ENCODE peak calls at places on chromosomes 5 and 9, in five cellular contexts. One of them, this sample, is unnamed.
A peak's percentile ranks its signal among the peaks of the same experiment; 100 is the strongest.

GRCh38 chr9:37678789-37679273 is 28.1 kb downstream of the FRMPD1 start:
- DNase-seq in upper lobe of right lung: no peak
- DNase-seq in thyroid gland: no peak
- DNase-seq in prostate gland: no peak
- DNase-seq in AG04450: no peak
- DNase-seq in this sample: no peak

GRCh38 chr5:3356016-3356415 is 239.6 kb upstream of the IRX1 start:
- DNase-seq in upper lobe of right lung: no peak
- DNase-seq in prostate gland: no peak
- DNase-seq in AG04450: no peak
- DNase-seq in thyroid gland: no peak
- DNase-seq in this sample: peak; percentile 3

GRCh38 chr5:55521903-55522302 is 12.9 kb downstream of the PLPP1 start:
- DNase-seq in prostate gland: no peak
- DNase-seq in thyroid gland: no peak
- DNase-seq in AG04450: no peak
- DNase-seq in upper lobe of right lung: no peak
- DNase-seq in this sample: no peak

GRCh38 chr5:32852535-32852934 is 141.4 kb downstream of the NPR3 start:
- DNase-seq in prostate gland: no peak
- DNase-seq in thyroid gland: peak; percentile 93
- DNase-seq in upper lobe of right lung: no peak
- DNase-seq in AG04450: peak; percentile 69
- DNase-seq in this sample: peak; percentile 29

GRCh38 chr5:78008356-78008967 is 232.3 kb upstream of the TBCA start:
- DNase-seq in prostate gland: no peak
- DNase-seq in upper lobe of right lung: no peak
- DNase-seq in thyroid gland: peak; percentile 16
- DNase-seq in AG04450: no peak
- DNase-seq in this sample: peak; percentile 57

GRCh38 chr9:115328228-115328627 is 210.3 kb upstream of the TNC start:
- DNase-seq in AG04450: no peak
- DNase-seq in thyroid gland: no peak
- DNase-seq in upper lobe of right lung: no peak
- DNase-seq in prostate gland: peak; percentile 19
- DNase-seq in this sample: no peak

GRCh38 chr5:143200781-143201398 is 202.6 kb downstream of the NR3C1 start:
- DNase-seq in thyroid gland: no peak
- DNase-seq in upper lobe of right lung: no peak
- DNase-seq in AG04450: no peak
- DNase-seq in prostate gland: no peak
- DNase-seq in this sample: no peak

GRCh38 chr9:126629007-126629674 is 15.4 kb downstream of the LMX1B start:
- DNase-seq in prostate gland: no peak
- DNase-seq in upper lobe of right lung: no peak
- DNase-seq in thyroid gland: no peak
- DNase-seq in AG04450: no peak
- DNase-seq in this sample: no peak

GRCh38 chr5:40503438-40503837 is 176.3 kb upstream of the PTGER4 start:
- DNase-seq in prostate gland: no peak
- DNase-seq in AG04450: no peak
- DNase-seq in upper lobe of right lung: no peak
- DNase-seq in thyroid gland: no peak
- DNase-seq in this sample: no peak

DNA sequence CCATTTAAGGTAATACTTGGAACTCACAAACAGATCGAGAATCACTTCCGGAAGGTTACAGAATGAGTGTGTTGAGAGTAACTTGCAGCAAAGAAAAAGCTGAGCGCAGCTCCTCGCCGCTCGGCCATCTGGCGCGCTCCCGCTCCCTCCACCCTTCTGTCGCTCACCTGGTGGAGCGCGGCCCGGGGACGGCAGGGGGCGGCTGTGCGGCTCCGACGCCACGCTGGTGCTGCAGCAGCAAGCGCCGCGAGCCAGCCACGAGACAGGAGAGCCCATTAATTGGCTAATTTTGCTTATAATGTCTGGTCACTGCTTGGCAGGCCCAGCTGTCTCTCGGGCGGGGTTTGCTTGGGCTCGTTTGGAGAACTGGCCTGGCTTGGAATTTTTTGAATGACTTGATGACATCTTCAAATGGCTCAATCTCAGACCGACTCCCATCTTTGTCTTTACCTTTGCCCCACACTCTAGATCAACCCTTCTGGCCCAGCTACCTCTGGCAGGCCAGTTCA is 601.8 kb downstream of the CCDC171 start:
- DNase-seq in AG04450: no peak
- DNase-seq in upper lobe of right lung: peak; percentile 72
- DNase-seq in thyroid gland: peak; percentile 66
- DNase-seq in prostate gland: peak; percentile 30
- DNase-seq in this sample: peak; percentile 44
- H3K4me3 ChIP-seq in AG04450: no peak overlapping the region
- H3K4me3 ChIP-seq in upper lobe of right lung: peak overlapping the region; percentile 2
- H3K4me3 ChIP-seq in thyroid gland: no peak overlapping the region
- H3K4me3 ChIP-seq in prostate gland: no peak overlapping the region
- H3K4me3 ChIP-seq in this sample: peak overlapping the region; percentile 32

DNA sequence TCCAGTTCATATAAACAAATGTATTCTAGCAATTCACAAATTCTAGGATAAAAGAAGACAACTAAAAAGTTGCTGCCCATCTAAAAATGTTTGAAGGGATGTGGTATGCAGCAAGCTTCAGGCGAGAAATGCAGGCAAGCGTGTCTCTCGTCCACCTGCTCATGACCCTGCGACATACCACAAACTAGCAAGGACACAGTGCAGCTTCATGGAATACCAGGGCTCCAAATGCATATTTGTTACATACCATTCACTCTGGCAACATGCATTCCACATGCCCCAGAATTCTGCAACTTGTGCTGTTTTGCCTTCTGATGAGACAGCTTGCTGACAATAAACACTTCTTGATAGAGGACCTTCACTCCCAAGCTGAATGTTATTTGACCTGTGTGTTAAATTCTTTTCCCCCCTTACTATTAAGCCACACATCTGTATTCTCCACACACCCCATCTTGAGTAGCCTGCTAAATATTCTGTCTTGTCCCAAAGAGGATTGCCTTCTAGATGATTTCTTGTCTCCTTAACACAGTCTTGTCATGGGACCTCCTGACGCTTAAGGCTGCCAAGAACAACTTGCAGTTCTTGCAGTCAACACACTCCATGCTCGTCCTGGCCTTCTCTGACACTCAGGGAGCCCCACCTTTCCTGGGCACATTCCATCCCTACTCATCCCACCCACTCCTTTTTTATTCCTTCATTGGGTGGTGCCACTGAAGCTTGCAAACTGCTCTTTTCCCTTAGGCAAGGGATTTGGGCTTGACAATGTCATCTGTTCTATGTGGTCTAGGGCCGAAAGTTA is 340.5 kb downstream of the PIK3R1 start:
- DNase-seq in AG04450: no peak
- DNase-seq in thyroid gland: no peak
- DNase-seq in prostate gland: no peak
- DNase-seq in upper lobe of right lung: no peak
- DNase-seq in this sample: peak; percentile 67
- H3K27ac ChIP-seq in AG04450: no peak overlapping the region
- H3K27ac ChIP-seq in thyroid gland: no peak overlapping the region
- H3K27ac ChIP-seq in prostate gland: no peak overlapping the region
- H3K27ac ChIP-seq in upper lobe of right lung: no peak overlapping the region
- H3K27ac ChIP-seq in this sample: no peak overlapping the region

GRCh38 chr5:103019804-103020203 is 100.1 kb downstream of the GIN1 start:
- DNase-seq in upper lobe of right lung: no peak
- DNase-seq in prostate gland: no peak
- DNase-seq in thyroid gland: no peak
- DNase-seq in AG04450: no peak
- DNase-seq in this sample: no peak

GRCh38 chr5:103016167-103016566 is 103.8 kb downstream of the GIN1 start:
- DNase-seq in AG04450: no peak
- DNase-seq in prostate gland: no peak
- DNase-seq in thyroid gland: no peak
- DNase-seq in upper lobe of right lung: no peak
- DNase-seq in this sample: no peak

GRCh38 chr5:103027267-103027666 is 92.7 kb downstream of the GIN1 start:
- DNase-seq in AG04450: no peak
- DNase-seq in prostate gland: no peak
- DNase-seq in upper lobe of right lung: no peak
- DNase-seq in thyroid gland: no peak
- DNase-seq in this sample: no peak

DNA sequence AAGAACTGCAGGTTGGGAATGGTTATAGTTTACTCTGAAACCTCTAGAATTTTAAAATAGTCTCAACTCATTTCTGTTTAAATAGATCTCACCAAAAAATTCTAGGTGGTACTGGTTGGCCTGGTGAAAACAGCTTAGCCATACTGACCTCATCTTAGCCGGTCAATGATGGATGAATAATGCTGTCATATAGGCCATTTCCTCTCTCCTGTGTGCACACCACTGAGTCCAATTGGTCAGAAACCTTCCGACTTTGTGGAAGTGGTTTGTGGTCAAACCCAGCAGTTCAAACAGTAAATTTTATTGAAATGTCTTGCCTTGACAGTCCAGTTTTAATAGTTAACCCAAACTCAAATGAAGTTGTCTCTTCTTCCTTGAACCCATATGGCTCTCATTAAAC is 98.6 kb downstream of the GIN1 start:
- DNase-seq in upper lobe of right lung: no peak
- DNase-seq in thyroid gland: no peak
- DNase-seq in AG04450: no peak
- DNase-seq in prostate gland: no peak
- DNase-seq in this sample: no peak
- TF ChIP-seq CTCF in upper lobe of right lung: no peak
- TF ChIP-seq CTCF in thyroid gland: no peak
- TF ChIP-seq CTCF in AG04450: no peak
- TF ChIP-seq CTCF in prostate gland: no peak
- TF ChIP-seq CTCF in this sample: no peak

GRCh38 chr5:150154618-150155134 is 969 bp downstream of the PDGFRB start:
- DNase-seq in AG04450: no peak
- DNase-seq in prostate gland: no peak
- DNase-seq in upper lobe of right lung: no peak
- DNase-seq in thyroid gland: no peak
- DNase-seq in this sample: no peak
- H3K4me3 ChIP-seq in AG04450: peak overlapping the region; percentile 97
- H3K4me3 ChIP-seq in prostate gland: peak overlapping the region; percentile 28
- H3K4me3 ChIP-seq in upper lobe of right lung: peak overlapping the region; percentile 56
- H3K4me3 ChIP-seq in thyroid gland: no peak overlapping the region
- H3K4me3 ChIP-seq in this sample: peak overlapping the region; percentile 49

DNA sequence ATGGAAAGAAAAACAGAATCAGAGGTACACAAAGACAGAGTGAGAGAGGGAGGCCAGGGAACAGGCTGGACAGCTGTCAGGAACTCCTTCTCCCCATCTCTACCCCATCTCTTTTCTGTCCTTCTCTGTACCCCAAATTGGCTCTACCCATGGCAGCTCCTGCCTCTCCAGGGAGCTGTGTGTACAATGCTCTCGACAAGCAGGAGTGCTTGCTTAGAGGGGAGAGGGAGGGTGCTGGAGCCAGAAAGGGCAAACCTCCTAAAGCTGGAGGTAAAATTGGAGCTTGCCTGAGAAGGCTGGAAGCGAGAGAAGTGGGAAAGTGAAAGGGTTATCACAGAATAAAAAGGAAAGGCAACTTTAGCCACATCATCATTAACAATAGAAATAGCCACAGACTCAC is 6.4 kb downstream of the TPM2 start:
- DNase-seq in AG04450: no peak
- DNase-seq in prostate gland: no peak
- DNase-seq in thyroid gland: no peak
- DNase-seq in upper lobe of right lung: no peak
- DNase-seq in this sample: no peak
- H3K27ac ChIP-seq in AG04450: no peak overlapping the region
- H3K27ac ChIP-seq in prostate gland: no peak overlapping the region
- H3K27ac ChIP-seq in thyroid gland: no peak overlapping the region
- H3K27ac ChIP-seq in upper lobe of right lung: no peak overlapping the region
- H3K27ac ChIP-seq in this sample: no peak overlapping the region

DNA sequence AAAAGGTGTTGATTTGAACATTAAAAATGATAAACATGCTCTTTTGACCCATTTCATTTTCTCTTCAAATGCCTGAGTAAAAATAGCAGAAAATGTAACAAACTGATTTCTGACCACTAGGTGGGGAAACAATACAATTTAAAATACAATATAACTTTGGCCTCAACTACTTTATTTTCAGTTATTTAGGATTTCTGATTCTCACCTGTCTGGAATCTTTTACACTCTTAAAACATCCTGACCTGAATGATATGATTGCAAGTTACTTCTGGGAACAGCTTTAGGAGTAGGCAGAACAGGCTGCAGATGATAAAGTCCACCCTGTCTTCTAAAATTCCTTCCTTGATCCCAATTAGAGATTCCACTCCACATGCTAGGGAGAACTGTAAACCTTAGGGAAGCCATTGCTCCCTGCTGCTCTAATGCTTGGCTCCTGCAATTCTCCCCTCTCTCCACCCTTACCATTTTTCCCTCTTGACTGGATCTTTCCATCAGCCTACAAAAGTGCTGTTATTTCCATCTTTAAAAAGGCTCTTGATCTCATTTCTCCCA is 70.3 kb downstream of the FYB1 start:
- DNase-seq in upper lobe of right lung: no peak
- DNase-seq in prostate gland: no peak
- DNase-seq in AG04450: no peak
- DNase-seq in thyroid gland: no peak
- DNase-seq in this sample: no peak
- TF ChIP-seq CTCF in upper lobe of right lung: peak; percentile 37
- TF ChIP-seq CTCF in prostate gland: peak; percentile 28
- TF ChIP-seq CTCF in AG04450: peak; percentile 45
- TF ChIP-seq CTCF in thyroid gland: peak; percentile 16
- TF ChIP-seq CTCF in this sample: no peak

GRCh38 chr5:63043792-63044191 is 465.2 kb downstream of the LRRC70 start:
- DNase-seq in upper lobe of right lung: no peak
- DNase-seq in AG04450: no peak
- DNase-seq in thyroid gland: no peak
- DNase-seq in prostate gland: no peak
- DNase-seq in this sample: no peak
- H3K4me3 ChIP-seq in upper lobe of right lung: no peak overlapping the region
- H3K4me3 ChIP-seq in AG04450: no peak overlapping the region
- H3K4me3 ChIP-seq in thyroid gland: no peak overlapping the region
- H3K4me3 ChIP-seq in prostate gland: no peak overlapping the region
- H3K4me3 ChIP-seq in this sample: no peak overlapping the region

This sample was measured in testis.